ENCODE peak calls at places on chromosomes 1 and 21, in eight cellular contexts. One of them, this sample, is unnamed.

GRCh38 chr1:228891134-228892034 is 156.1 kb downstream of the RHOU start:
- DNase-seq in GM12878: no peak
- DNase-seq in EL: peak
- DNase-seq in left cardiac atrium: no peak
- DNase-seq in ovary: no peak
- DNase-seq in fibroblast of pulmonary artery: no peak
- DNase-seq in Daoy: no peak
- DNase-seq in stimulated activated CD4-positive, alpha-beta T cell treated with anti-CD3 and anti-CD28 coated beads, Interleukin-1b, Interleukin-23, amount 100 ng/mL, for 1 hour: no peak
- DNase-seq in this sample: no peak

GRCh38 chr1:38125016-38125415 is 78.4 kb upstream of the POU3F1 start:
- DNase-seq in GM12878: no peak
- DNase-seq in EL: no peak
- DNase-seq in left cardiac atrium: no peak
- DNase-seq in ovary: no peak
- DNase-seq in fibroblast of pulmonary artery: no peak
- DNase-seq in Daoy: no peak
- DNase-seq in stimulated activated CD4-positive, alpha-beta T cell treated with anti-CD3 and anti-CD28 coated beads, Interleukin-1b, Interleukin-23, amount 100 ng/mL, for 1 hour: no peak
- DNase-seq in this sample: no peak

GRCh38 chr1:43282220-43283195 is 2.9 kb downstream of the C1orf210 start:
- DNase-seq in GM12878: no peak
- DNase-seq in EL: no peak
- DNase-seq in left cardiac atrium: no peak
- DNase-seq in ovary: no peak
- DNase-seq in fibroblast of pulmonary artery: no peak
- DNase-seq in Daoy: no peak
- DNase-seq in stimulated activated CD4-positive, alpha-beta T cell treated with anti-CD3 and anti-CD28 coated beads, Interleukin-1b, Interleukin-23, amount 100 ng/mL, for 1 hour: no peak
- DNase-seq in this sample: no peak

GRCh38 chr1:15911927-15912326 is 64.0 kb downstream of the ZBTB17 start:
- DNase-seq in GM12878: no peak
- DNase-seq in EL: no peak
- DNase-seq in left cardiac atrium: no peak
- DNase-seq in ovary: no peak
- DNase-seq in fibroblast of pulmonary artery: no peak
- DNase-seq in Daoy: no peak
- DNase-seq in stimulated activated CD4-positive, alpha-beta T cell treated with anti-CD3 and anti-CD28 coated beads, Interleukin-1b, Interleukin-23, amount 100 ng/mL, for 1 hour: no peak
- DNase-seq in this sample: no peak

GRCh38 chr1:54581621-54582035 is 33.6 kb downstream of the ACOT11 start:
- DNase-seq in GM12878: no peak
- DNase-seq in EL: peak
- DNase-seq in left cardiac atrium: peak
- DNase-seq in ovary: peak
- DNase-seq in fibroblast of pulmonary artery: peak
- DNase-seq in Daoy: peak
- DNase-seq in stimulated activated CD4-positive, alpha-beta T cell treated with anti-CD3 and anti-CD28 coated beads, Interleukin-1b, Interleukin-23, amount 100 ng/mL, for 1 hour: no peak
- DNase-seq in this sample: peak

GRCh38 chr1:100038401-100039306 is 68.9 kb downstream of the SLC35A3 start:
- DNase-seq in GM12878: no peak
- DNase-seq in EL: peak
- DNase-seq in left cardiac atrium: peak
- DNase-seq in ovary: peak
- DNase-seq in fibroblast of pulmonary artery: peak
- DNase-seq in Daoy: peak
- DNase-seq in stimulated activated CD4-positive, alpha-beta T cell treated with anti-CD3 and anti-CD28 coated beads, Interleukin-1b, Interleukin-23, amount 100 ng/mL, for 1 hour: peak
- DNase-seq in this sample: no peak

GRCh38 chr1:169368406-169368769 is 393 bp downstream of the BLZF1 start:
- DNase-seq in GM12878: peak
- DNase-seq in EL: no peak
- DNase-seq in left cardiac atrium: peak
- DNase-seq in ovary: no peak
- DNase-seq in fibroblast of pulmonary artery: no peak
- DNase-seq in Daoy: no peak
- DNase-seq in stimulated activated CD4-positive, alpha-beta T cell treated with anti-CD3 and anti-CD28 coated beads, Interleukin-1b, Interleukin-23, amount 100 ng/mL, for 1 hour: no peak
- DNase-seq in this sample: no peak

GRCh38 chr1:218886472-218886871 is 287.2 kb upstream of the LYPLAL1 start:
- DNase-seq in GM12878: no peak
- DNase-seq in EL: peak
- DNase-seq in left cardiac atrium: peak
- DNase-seq in ovary: peak
- DNase-seq in fibroblast of pulmonary artery: peak
- DNase-seq in Daoy: peak
- DNase-seq in stimulated activated CD4-positive, alpha-beta T cell treated with anti-CD3 and anti-CD28 coated beads, Interleukin-1b, Interleukin-23, amount 100 ng/mL, for 1 hour: no peak
- DNase-seq in this sample: no peak

GRCh38 chr1:29655145-29655544 is 418.8 kb downstream of the PTPRU start:
- DNase-seq in GM12878: peak
- DNase-seq in EL: no peak
- DNase-seq in left cardiac atrium: no peak
- DNase-seq in ovary: no peak
- DNase-seq in fibroblast of pulmonary artery: no peak
- DNase-seq in Daoy: no peak
- DNase-seq in stimulated activated CD4-positive, alpha-beta T cell treated with anti-CD3 and anti-CD28 coated beads, Interleukin-1b, Interleukin-23, amount 100 ng/mL, for 1 hour: no peak
- DNase-seq in this sample: no peak

GRCh38 chr1:233843523-233844204 is 60.8 kb upstream of the SLC35F3 start:
- DNase-seq in GM12878: no peak
- DNase-seq in EL: peak
- DNase-seq in left cardiac atrium: no peak
- DNase-seq in ovary: no peak
- DNase-seq in fibroblast of pulmonary artery: no peak
- DNase-seq in Daoy: peak
- DNase-seq in stimulated activated CD4-positive, alpha-beta T cell treated with anti-CD3 and anti-CD28 coated beads, Interleukin-1b, Interleukin-23, amount 100 ng/mL, for 1 hour: no peak
- DNase-seq in this sample: no peak

GRCh38 chr1:163535807-163536206 is 214.1 kb downstream of the NUF2 start:
- DNase-seq in GM12878: no peak
- DNase-seq in EL: peak
- DNase-seq in left cardiac atrium: no peak
- DNase-seq in ovary: no peak
- DNase-seq in fibroblast of pulmonary artery: peak
- DNase-seq in Daoy: peak
- DNase-seq in stimulated activated CD4-positive, alpha-beta T cell treated with anti-CD3 and anti-CD28 coated beads, Interleukin-1b, Interleukin-23, amount 100 ng/mL, for 1 hour: no peak
- DNase-seq in this sample: no peak

GRCh38 chr1:53413175-53414001 is 45.8 kb upstream of the DMRTB1 start:
- DNase-seq in GM12878: peak
- DNase-seq in EL: peak
- DNase-seq in left cardiac atrium: no peak
- DNase-seq in ovary: no peak
- DNase-seq in fibroblast of pulmonary artery: peak
- DNase-seq in Daoy: peak
- DNase-seq in stimulated activated CD4-positive, alpha-beta T cell treated with anti-CD3 and anti-CD28 coated beads, Interleukin-1b, Interleukin-23, amount 100 ng/mL, for 1 hour: peak
- DNase-seq in this sample: no peak

GRCh38 chr21:37380349-37381323 is 14.1 kb downstream of the DYRK1A start:
- DNase-seq in GM12878: no peak
- DNase-seq in EL: no peak
- DNase-seq in left cardiac atrium: no peak
- DNase-seq in ovary: no peak
- DNase-seq in fibroblast of pulmonary artery: no peak
- DNase-seq in Daoy: no peak
- DNase-seq in stimulated activated CD4-positive, alpha-beta T cell treated with anti-CD3 and anti-CD28 coated beads, Interleukin-1b, Interleukin-23, amount 100 ng/mL, for 1 hour: no peak
- DNase-seq in this sample: no peak

GRCh38 chr1:153402226-153402625 is 11.4 kb upstream of the S100A8 start:
- DNase-seq in GM12878: no peak
- DNase-seq in EL: no peak
- DNase-seq in left cardiac atrium: no peak
- DNase-seq in ovary: no peak
- DNase-seq in fibroblast of pulmonary artery: no peak
- DNase-seq in Daoy: no peak
- DNase-seq in stimulated activated CD4-positive, alpha-beta T cell treated with anti-CD3 and anti-CD28 coated beads, Interleukin-1b, Interleukin-23, amount 100 ng/mL, for 1 hour: no peak
- DNase-seq in this sample: no peak

GRCh38 chr1:18512883-18513282 is 32.2 kb downstream of the KLHDC7A start:
- DNase-seq in GM12878: no peak
- DNase-seq in EL: no peak
- DNase-seq in left cardiac atrium: no peak
- DNase-seq in ovary: no peak
- DNase-seq in fibroblast of pulmonary artery: no peak
- DNase-seq in Daoy: no peak
- DNase-seq in stimulated activated CD4-positive, alpha-beta T cell treated with anti-CD3 and anti-CD28 coated beads, Interleukin-1b, Interleukin-23, amount 100 ng/mL, for 1 hour: no peak
- DNase-seq in this sample: no peak

GRCh38 chr21:43817157-43818086 is 28.0 kb downstream of the RRP1 start:
- DNase-seq in GM12878: no peak
- DNase-seq in EL: no peak
- DNase-seq in left cardiac atrium: peak
- DNase-seq in ovary: no peak
- DNase-seq in fibroblast of pulmonary artery: no peak
- DNase-seq in Daoy: no peak
- DNase-seq in stimulated activated CD4-positive, alpha-beta T cell treated with anti-CD3 and anti-CD28 coated beads, Interleukin-1b, Interleukin-23, amount 100 ng/mL, for 1 hour: no peak
- DNase-seq in this sample: no peak